ENCODE peak calls at places on chromosomes 13 and 19, in ten cellular contexts. S is memory B cell; K is NCI-H510A; W is EH; O is COLO829; L is IMR-90; M is astrocyte of the cerebellum; J is activated naive CD4-positive, alpha-beta T cell; V is naive thymus-derived CD4-positive, alpha-beta T cell; F is central memory CD8-positive, alpha-beta T cell. R is an unnamed sample.

GRCh38 chr19:49065905-49066512 is 1.4 kb upstream of the NTF4 start:
- DNase-seq in S (no peak), K (no peak), W (no peak), O (no peak), L (no peak), M (no peak), J (no peak), V (no peak), F (no peak), R (no peak)

GRCh38 chr13:27792393-27793218 is at the start of gene GSX1:
- DNase-seq in S (no peak), K (no peak), W (peak), O (peak), L (peak), M (peak), J (no peak), V (no peak), F (peak), R (peak)

GRCh38 chr13:32409561-32410440 is 18.1 kb downstream of the N4BP2L1 start:
- DNase-seq in S (no peak), K (no peak), W (peak), O (no peak), L (peak), M (peak), J (no peak), V (no peak), F (no peak), R (peak)

GRCh38 chr19:16042533-16043085 is 33.7 kb upstream of the TPM4 start:
- DNase-seq in S (no peak), K (no peak), W (peak), O (no peak), L (peak), M (no peak), J (no peak), V (no peak), F (no peak), R (peak)

GRCh38 chr13:113579686-113580085 is 4.9 kb upstream of the TFDP1 start:
- DNase-seq in S (no peak), K (no peak), W (no peak), O (no peak), L (no peak), M (no peak), J (no peak), V (no peak), F (no peak), R (no peak)

GRCh38 chr19:46009530-46010510 is 13.0 kb downstream of the PGLYRP1 start:
- DNase-seq in S (peak), K (no peak), W (peak), O (peak), L (peak), M (peak), J (peak), V (peak), F (peak), R (peak)

GRCh38 chr13:22137361-22138050 is 466.6 kb downstream of the FGF9 start:
- DNase-seq in S (no peak), K (no peak), W (no peak), O (no peak), L (no peak), M (no peak), J (no peak), V (no peak), F (no peak), R (no peak)

GRCh38 chr19:18119243-18120105 is 21.9 kb downstream of the MAST3 start:
- DNase-seq in S (no peak), K (no peak), W (no peak), O (no peak), L (no peak), M (no peak), J (no peak), V (peak), F (peak), R (no peak)

GRCh38 chr19:24033962-24034342 is 53.0 kb upstream of the ZNF254 start:
- DNase-seq in S (no peak), K (no peak), W (peak), O (no peak), L (peak), M (peak), J (no peak), V (peak), F (peak), R (peak)

GRCh38 chr13:19927117-19927734 is 31.3 kb upstream of the ZMYM2 start:
- DNase-seq in S (peak), K (no peak), W (peak), O (peak), L (peak), M (peak), J (no peak), V (no peak), F (no peak), R (no peak)

GRCh38 chr19:41298327-41298964 is 11.5 kb upstream of the CCDC97 start:
- DNase-seq in S (peak), K (no peak), W (peak), O (no peak), L (peak), M (peak), J (no peak), V (no peak), F (peak), R (peak)

GRCh38 chr13:86881390-86881789 is 789.8 kb upstream of the SLITRK5 start:
- DNase-seq in S (no peak), K (no peak), W (no peak), O (no peak), L (no peak), M (no peak), J (no peak), V (no peak), F (no peak), R (no peak)

GRCh38 chr19:1139126-1139525 is 34.9 kb downstream of the SBNO2 start:
- DNase-seq in S (no peak), K (no peak), W (no peak), O (no peak), L (no peak), M (no peak), J (no peak), V (no peak), F (no peak), R (no peak)

GRCh38 chr13:97274782-97275252 is 52.7 kb downstream of the MBNL2 start:
- DNase-seq in S (no peak), K (no peak), W (peak), O (no peak), L (peak), M (peak), J (no peak), V (no peak), F (no peak), R (no peak)

GRCh38 chr13:19984430-19985218 is 26.1 kb downstream of the ZMYM2 start:
- DNase-seq in S (peak), K (no peak), W (peak), O (peak), L (peak), M (peak), J (no peak), V (no peak), F (no peak), R (peak)

GRCh38 chr19:55212447-55212846 is 3.1 kb upstream of the PTPRH start:
- DNase-seq in S (no peak), K (no peak), W (no peak), O (no peak), L (no peak), M (no peak), J (no peak), V (no peak), F (no peak), R (no peak)